ENCODE peak calls at places on chromosomes 2 and 18, in seven cellular contexts. L, A, U, P, Y, S and O are unnamed samples.

GRCh38 chr2:46716806-46717732 is 198.5 kb downstream of the MCFD2 start:
- DNase-seq in Y (no peak), S (no peak), U (no peak), L (no peak), A (no peak), P (no peak), O (no peak)

GRCh38 chr2:9695916-9696315 is 65.1 kb upstream of the YWHAQ start:
- DNase-seq in P (no peak), Y (no peak), S (no peak), U (no peak), L (no peak), A (no peak), O (no peak)

GRCh38 chr2:239895669-239896068 is 129.5 kb downstream of the NDUFA10 start:
- DNase-seq in S (no peak), L (no peak), U (no peak), P (no peak), Y (no peak), A (no peak), O (no peak)

GRCh38 chr2:218229239-218229638 is 12.2 kb downstream of the ARPC2 start:
- DNase-seq in A (no peak), S (no peak), U (peak; percentile 88), Y (no peak), P (no peak), L (no peak), O (no peak)

GRCh38 chr2:233919938-233920337 is 2.8 kb downstream of the TRPM8 start:
- DNase-seq in U (no peak), P (no peak), Y (no peak), S (no peak), A (no peak), L (no peak), O (no peak)

GRCh38 chr2:209642146-209642815 is 129.4 kb upstream of the UNC80 start:
- DNase-seq in A (no peak), S (no peak), L (no peak), P (no peak), Y (no peak), U (no peak), O (no peak)

GRCh38 chr2:111239107-111239506 is 118.4 kb downstream of the BCL2L11 start:
- DNase-seq in Y (no peak), S (no peak), U (no peak), L (no peak), A (no peak), P (no peak), O (no peak)

GRCh38 chr18:80097201-80097600 is 11.9 kb upstream of the ADNP2 start:
- DNase-seq in Y (no peak), U (no peak), S (no peak), P (no peak), L (no peak), A (no peak), O (no peak)

GRCh38 chr18:8735274-8735673 is 29.9 kb downstream of the MTCL1 start:
- DNase-seq in L (peak; percentile 64), U (no peak), A (no peak), Y (no peak), S (no peak), P (no peak), O (no peak)

GRCh38 chr2:237291138-237291792 is 122.7 kb downstream of the COL6A3 start:
- DNase-seq in A (peak; percentile 87), P (no peak), S (no peak), Y (peak; percentile 89), L (peak; percentile 63), U (no peak), O (peak; percentile 20)

GRCh38 chr2:203656522-203657287 is 49.7 kb upstream of the CD28 start:
- DNase-seq in L (peak; percentile 98), P (no peak), U (no peak), Y (no peak), A (no peak), S (no peak), O (peak; percentile 43)

GRCh38 chr2:56118474-56118873 is 65.3 kb upstream of the CCDC85A start:
- DNase-seq in P (no peak), A (no peak), Y (no peak), U (no peak), L (no peak), S (peak; percentile 28), O (no peak)

GRCh38 chr2:96501471-96501874 is 3.7 kb downstream of the NEURL3 start:
- DNase-seq in A (no peak), Y (no peak), P (no peak), S (no peak), U (peak; percentile 46), L (no peak), O (no peak)

GRCh38 chr2:54331095-54331835 is 75.2 kb upstream of the TSPYL6 start:
- DNase-seq in S (no peak), P (no peak), A (peak; percentile 11), U (no peak), L (no peak), Y (no peak), O (no peak)

GRCh38 chr2:219142329-219142728 is 18.3 kb downstream of the NHEJ1 start:
- DNase-seq in L (no peak), P (no peak), S (no peak), Y (peak; percentile 31), U (no peak), A (peak; percentile 48), O (no peak)

GRCh38 chr2:234308814-234309195 is 188.1 kb downstream of the ARL4C start:
- DNase-seq in U (peak; percentile 71), P (no peak), S (no peak), A (no peak), L (no peak), Y (no peak), O (no peak)

GRCh38 chr2:9793918-9794717 is 49.2 kb upstream of the TAF1B start:
- DNase-seq in U (no peak), L (no peak), Y (no peak), P (no peak), A (no peak), S (no peak), O (no peak)

GRCh38 chr2:202327887-202328286 is 48.2 kb upstream of the BMPR2 start:
- DNase-seq in Y (no peak), U (no peak), S (no peak), L (no peak), P (no peak), A (no peak), O (no peak)

GRCh38 chr18:48996901-48997463 is 46.2 kb upstream of the SMAD7 start:
- DNase-seq in Y (peak; percentile 58), L (peak; percentile 47), P (no peak), S (no peak), U (no peak), A (peak; percentile 77), O (no peak)

GRCh38 chr18:58241026-58241679 is 197.1 kb downstream of the NEDD4L start:
- DNase-seq in Y (no peak), P (no peak), U (no peak), S (no peak), A (no peak), L (no peak), O (no peak)

GRCh38 chr18:22398464-22398863 is 19.3 kb downstream of the CTAGE1 start:
- DNase-seq in Y (no peak), L (no peak), P (no peak), A (no peak), S (no peak), U (no peak), O (no peak)
- TF ChIP-seq JUND in Y (no peak), L (no peak), P (no peak), A (no peak), S (no peak), U (no peak), O (no peak)

GRCh38 chr2:63983986-63984605 is 35.1 kb downstream of the VPS54 start:
- DNase-seq in Y (no peak), A (peak; percentile 31), L (peak; percentile 98), S (no peak), P (no peak), U (no peak), O (no peak)

GRCh38 chr2:63981702-63982103 is 37.5 kb downstream of the VPS54 start:
- DNase-seq in Y (no peak), S (no peak), P (no peak), U (no peak), A (no peak), L (peak; percentile 73), O (no peak)

GRCh38 chr2:63982335-63982734 is 36.9 kb downstream of the VPS54 start:
- DNase-seq in A (no peak), P (no peak), L (no peak), U (no peak), S (no peak), Y (no peak), O (no peak)

GRCh38 chr2:63980794-63981193 is 38.4 kb downstream of the VPS54 start:
- DNase-seq in U (no peak), P (no peak), L (no peak), Y (no peak), A (no peak), S (no peak), O (no peak)

GRCh38 chr2:63984606-63985359 is 34.4 kb downstream of the VPS54 start:
- DNase-seq in A (no peak), Y (no peak), L (peak; percentile 94), P (no peak), S (no peak), U (no peak), O (no peak)
- TF ChIP-seq JUND in A (no peak), Y (no peak), L (no peak), P (no peak), S (no peak), U (no peak), O (no peak)

DNA sequence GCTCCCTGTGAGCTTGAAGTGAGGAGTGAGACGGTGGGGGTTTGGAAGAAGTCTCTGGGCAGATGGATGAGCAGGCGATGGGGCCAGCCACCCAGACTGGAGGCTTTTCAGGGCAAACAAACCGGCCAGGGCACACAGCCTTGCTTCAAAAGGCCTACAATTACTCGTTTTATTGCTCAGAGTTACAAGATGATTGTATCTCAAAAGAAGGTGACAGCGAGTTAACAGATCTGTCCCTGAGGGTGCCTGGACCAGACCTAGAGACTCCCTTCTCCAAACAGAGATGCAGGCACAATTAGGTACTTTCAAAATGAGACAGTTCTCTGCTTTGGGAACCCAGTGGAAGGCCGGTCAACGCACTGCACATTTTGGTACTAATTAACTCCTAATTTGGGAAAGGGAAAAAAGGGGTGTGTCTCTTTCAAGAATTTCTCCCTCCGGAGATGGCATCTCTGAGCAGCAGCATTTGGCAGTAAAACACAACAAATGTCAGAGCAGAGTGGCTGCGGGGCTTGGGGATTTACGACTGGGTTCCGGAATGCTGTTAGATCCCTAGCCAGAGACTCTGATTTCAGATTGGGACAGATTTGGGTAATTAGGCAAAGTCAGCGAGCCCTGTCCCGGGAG is 226.7 kb downstream of the TTC32 start:
- DNase-seq in S (no peak), P (no peak), U (no peak), Y (no peak), A (peak; percentile 25), L (no peak), O (peak; percentile 6)
- TF ChIP-seq JUND in S (no peak), P (no peak), U (no peak), Y (no peak), A (no peak), L (no peak), O (no peak)

DNA sequence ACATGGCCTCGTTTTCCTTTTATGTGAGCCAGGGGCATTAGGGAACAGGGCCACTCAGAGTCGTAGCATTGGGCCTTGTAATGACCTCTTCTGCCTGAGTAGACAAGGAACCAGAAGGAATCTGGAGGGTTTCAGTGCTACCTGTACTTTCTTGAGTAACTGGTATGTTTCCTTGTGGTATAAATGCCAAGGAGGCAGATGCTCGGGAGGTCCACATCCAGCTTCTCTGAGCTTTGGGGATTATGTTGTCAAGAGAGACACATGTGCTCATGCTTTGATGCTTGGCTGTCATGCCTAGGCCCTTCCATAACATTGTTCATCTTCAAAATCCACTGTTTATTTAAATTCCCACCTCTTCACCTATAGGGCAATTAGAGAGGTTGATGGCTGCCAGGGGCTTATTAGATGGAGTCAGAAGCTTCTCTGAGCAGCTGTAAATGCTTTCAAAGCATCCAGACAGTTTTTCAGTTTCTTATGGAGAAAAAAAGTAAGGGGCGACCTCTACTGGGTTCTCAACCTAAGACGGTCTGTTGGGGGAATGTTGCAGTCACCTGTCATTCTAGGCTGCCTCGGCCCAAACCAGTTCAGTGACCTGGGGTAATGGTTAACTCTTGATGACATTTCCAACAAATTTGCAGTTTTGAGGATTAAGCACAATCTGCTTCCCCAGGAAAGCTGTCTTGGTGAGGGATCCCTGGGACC is 26.5 kb downstream of the FOSL2 start:
- DNase-seq in U (no peak), L (peak; percentile 37), P (no peak), S (no peak), Y (no peak), A (no peak), O (no peak)
- TF ChIP-seq JUND in U (no peak), L (no peak), P (no peak), S (no peak), Y (no peak), A (no peak), O (no peak)